ENCODE peak calls at places on chromosomes 16 and 17, in five cellular contexts. F is GM23338; V is cardiac fibroblast; G is fibroblast of the aortic adventitia; D is CD4-positive, alpha-beta T cell. U is an unnamed sample.

GRCh38 chr17:55458977-55459376 is 37.3 kb upstream of the MMD start:
- DNase-seq in D (no peak), G (peak; percentile 66), V (peak; percentile 94), F (no peak), U (no peak)

GRCh38 chr16:4241601-4242270 is at the start of gene SRL:
- DNase-seq in D (no peak), F (no peak), G (no peak), V (no peak), U (no peak)

GRCh38 chr17:43920500-43921095 is 13.3 kb upstream of the MPP2 start:
- DNase-seq in V (no peak), F (no peak), G (no peak), D (no peak), U (no peak)

GRCh38 chr17:9792181-9792840 is 919 bp upstream of the DHRS7C start:
- DNase-seq in G (no peak), F (no peak), V (no peak), D (no peak), U (no peak)

GRCh38 chr17:73782641-73783381 is 138.6 kb upstream of the SDK2 start:
- DNase-seq in D (no peak), G (no peak), V (no peak), F (peak; percentile 80), U (no peak)

GRCh38 chr16:19114359-19115147 is 789 bp downstream of the ITPRIPL2 start:
- DNase-seq in D (no peak), F (peak; percentile 84), V (peak; percentile 77), G (peak; percentile 65), U (peak; percentile 68)

GRCh38 chr16:89023621-89024511 is 46.9 kb upstream of the CBFA2T3 start:
- DNase-seq in V (no peak), D (no peak), F (no peak), G (no peak), U (no peak)

GRCh38 chr16:82061861-82062525 is 26.9 kb downstream of the HSD17B2 start:
- DNase-seq in D (no peak), F (peak; percentile 53), V (peak; percentile 63), G (peak; percentile 40), U (peak; percentile 10)

GRCh38 chr16:88772871-88773811 is 11.9 kb downstream of the PIEZO1 start:
- DNase-seq in F (no peak), G (peak; percentile 86), D (no peak), V (peak; percentile 84), U (no peak)

GRCh38 chr16:11615756-11616447 is 29.2 kb upstream of the LITAF start:
- DNase-seq in V (no peak), F (peak; percentile 90), G (no peak), D (no peak), U (no peak)

GRCh38 chr17:39225974-39226683 is 384 bp upstream of the STAC2 start:
- DNase-seq in G (peak; percentile 40), D (peak; percentile 30), F (peak; percentile 99), V (peak; percentile 23), U (peak; percentile 72)

GRCh38 chr16:87538594-87538993 is 45.8 kb upstream of the ZCCHC14 start:
- DNase-seq in V (peak; percentile 23), F (no peak), D (no peak), G (peak; percentile 88), U (no peak)

GRCh38 chr17:12850996-12851395 is 61.7 kb downstream of the ARHGAP44 start:
- DNase-seq in D (no peak), G (no peak), F (no peak), V (no peak), U (no peak)

GRCh38 chr17:47839899-47840741 is 953 bp downstream of the SCRN2 start:
- DNase-seq in D (no peak), G (no peak), F (no peak), V (no peak), U (no peak)

GRCh38 chr16:10978846-10979446 is 34.6 kb downstream of the CLEC16A start:
- DNase-seq in F (no peak), G (no peak), D (no peak), V (no peak), U (no peak)

GRCh38 chr17:50588391-50589111 is 28.0 kb downstream of the CACNA1G start:
- DNase-seq in G (no peak), F (no peak), D (no peak), V (no peak), U (no peak)

GRCh38 chr16:73166972-73167550 is 119.1 kb upstream of the ZFHX3 start:
- DNase-seq in D (no peak), F (no peak), G (peak; percentile 71), V (peak; percentile 58), U (no peak)

GRCh38 chr17:28961391-28961790 is 10.1 kb upstream of the PHF12 start:
- DNase-seq in G (no peak), D (no peak), F (no peak), V (no peak), U (no peak)

GRCh38 chr17:20302191-20302917 is 165.0 kb downstream of the LGALS9B start:
- DNase-seq in F (no peak), V (no peak), G (peak; percentile 13), D (no peak), U (no peak)

GRCh38 chr16:63447121-63447520 is 1410.9 kb upstream of the CDH8 start:
- DNase-seq in F (no peak), G (no peak), D (no peak), V (no peak), U (no peak)

GRCh38 chr16:14098081-14098480 is 27.0 kb downstream of the MRTFB start:
- DNase-seq in V (peak; percentile 13), F (no peak), D (no peak), G (no peak), U (no peak)

GRCh38 chr17:78729636-78730035 is 52.4 kb downstream of the CYTH1 start:
- DNase-seq in D (no peak), F (no peak), V (no peak), G (no peak), U (no peak)

GRCh38 chr16:4117250-4117578 is 972 bp upstream of the ADCY9 start:
- DNase-seq in D (no peak), G (no peak), V (no peak), F (no peak), U (no peak)

GRCh38 chr17:32267690-32268205 is 2.1 kb downstream of the RHBDL3 start:
- DNase-seq in F (peak; percentile 40), V (no peak), G (no peak), D (no peak), U (no peak)

GRCh38 chr17:82925336-82925735 is 85.5 kb upstream of the ZNF750 start:
- DNase-seq in F (no peak), V (no peak), D (no peak), G (no peak), U (no peak)

GRCh38 chr17:29546834-29547233 is 20.0 kb downstream of the ABHD15 start:
- DNase-seq in G (peak; percentile 53), F (no peak), V (no peak), D (no peak), U (no peak)

GRCh38 chr17:223723-224471 is 42.4 kb upstream of the DOC2B start:
- DNase-seq in G (no peak), D (no peak), V (no peak), F (no peak), U (no peak)

GRCh38 chr17:75855310-75856061 is at the start of gene WBP2:
- DNase-seq in F (peak; percentile 100), V (peak; percentile 100), D (peak; percentile 94), G (peak; percentile 100), U (peak; percentile 94)

DNA sequence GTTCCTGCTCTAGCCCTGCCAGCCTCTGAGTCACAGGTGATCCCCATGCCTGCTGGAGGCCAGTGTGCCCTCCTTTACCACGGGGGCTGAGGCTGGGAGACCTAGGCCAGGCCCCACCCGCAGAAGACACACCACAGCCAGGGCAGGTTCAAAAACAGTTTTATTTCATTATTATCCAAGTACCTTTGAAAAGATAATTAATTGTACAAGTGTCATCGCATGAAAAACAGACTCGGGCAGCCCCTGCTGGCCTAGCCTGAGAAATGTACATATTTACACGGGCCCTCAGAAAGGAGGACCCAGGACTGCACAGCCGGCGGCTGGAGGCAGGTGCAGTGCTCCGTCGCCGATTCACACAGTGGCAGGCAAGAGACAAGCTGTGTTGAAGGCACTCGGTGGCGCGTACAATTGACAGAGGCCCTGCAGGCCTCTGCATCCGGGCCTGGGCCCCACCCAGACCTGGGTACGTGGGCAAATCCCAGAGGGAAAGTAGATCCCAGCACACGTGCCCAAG is 4.4 kb downstream of the PDIA2 start:
- DNase-seq in V (no peak), G (no peak), F (no peak), D (no peak), U (no peak)
- TF ChIP-seq CTCF in V (no peak), G (no peak), F (no peak), D (no peak), U (no peak)

GRCh38 chr16:85557083-85557975 is 55.8 kb upstream of the GSE1 start:
- DNase-seq in F (peak; percentile 48), D (peak; percentile 39), G (peak; percentile 37), V (no peak), U (no peak)
- TF ChIP-seq CTCF in F (no peak), D (no peak), G (no peak), V (no peak), U (peak; percentile 6)

GRCh38 chr17:65572186-65572580 is 10.7 kb upstream of the AXIN2 start:
- DNase-seq in F (peak; percentile 61), D (no peak), V (no peak), G (no peak), U (no peak)

GRCh38 chr17:65572581-65573282 is 11.3 kb upstream of the AXIN2 start:
- DNase-seq in D (no peak), F (peak; percentile 98), V (no peak), G (no peak), U (no peak)

GRCh38 chr17:65573283-65573603 is 11.8 kb upstream of the AXIN2 start:
- DNase-seq in D (no peak), V (no peak), G (no peak), F (peak; percentile 55), U (no peak)

GRCh38 chr17:65576939-65577338 is 15.5 kb upstream of the AXIN2 start:
- DNase-seq in F (no peak), G (no peak), D (no peak), V (no peak), U (no peak)
- TF ChIP-seq CTCF in F (peak; percentile 63), G (no peak), D (no peak), V (no peak), U (no peak)

DNA sequence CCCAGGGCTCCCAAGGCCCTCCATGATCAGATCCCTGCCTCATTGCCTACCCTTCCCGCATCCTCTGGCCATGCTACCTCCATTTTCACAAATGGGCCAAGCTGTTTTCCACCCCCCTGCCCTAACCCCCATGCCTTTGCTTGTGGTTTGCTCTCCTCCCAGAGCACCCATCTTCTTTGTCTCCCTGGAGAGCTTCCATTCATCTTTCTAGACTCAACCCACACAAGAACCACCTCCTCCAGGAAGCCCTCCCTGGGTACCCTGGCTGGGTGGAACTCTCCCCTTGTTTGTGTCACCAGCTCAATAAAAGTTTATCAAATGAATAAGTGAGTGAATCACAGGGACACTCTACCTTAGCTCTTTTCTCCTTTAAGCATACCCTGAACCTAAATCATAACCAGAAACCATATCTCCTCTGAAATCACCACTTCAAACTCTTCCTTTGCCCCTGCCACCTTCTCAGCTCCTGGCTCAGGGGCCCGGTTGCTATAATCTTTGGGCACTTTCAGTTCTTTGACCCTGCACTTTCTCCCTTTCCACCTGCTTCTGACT is 2.9 kb upstream of the SCN4A start:
- DNase-seq in V (no peak), D (no peak), G (no peak), F (no peak), U (no peak)
- TF ChIP-seq CTCF in V (no peak), D (no peak), G (no peak), F (no peak), U (no peak)